ENCODE peak calls at places on chromosomes 4 and X, in nine cellular contexts. W is breast epithelium; L is kidney epithelial cell; R is Panc1; B is CD8-positive, alpha-beta T cell; N is upper lobe of right lung; F is GM23338; S is ovary; K is gastrocnemius medialis. I is an unnamed sample.

GRCh38 chr4:72006576-72006975 is 25.2 kb upstream of the NPFFR2 start:
- DNase-seq in W (no peak), L (peak; percentile 79), R (no peak), B (no peak), N (no peak), F (no peak), S (no peak), K (no peak), I (no peak)

GRCh38 chr4:139676913-139677585 is 11.4 kb downstream of the MGST2 start:
- DNase-seq in W (no peak), L (no peak), R (no peak), B (no peak), N (no peak), F (no peak), S (no peak), K (no peak), I (no peak)

GRCh38 chr4:174554329-174554728 is 32.0 kb upstream of the HPGD start:
- DNase-seq in W (no peak), L (no peak), R (no peak), B (no peak), N (no peak), F (no peak), S (no peak), K (no peak), I (no peak)

GRCh38 chr4:5893591-5893990 is 705 bp upstream of the CRMP1 start:
- DNase-seq in W (no peak), L (no peak), R (no peak), B (no peak), N (no peak), F (no peak), S (no peak), K (no peak), I (no peak)

GRCh38 chrX:69121321-69122000 is 43.8 kb downstream of the PJA1 start:
- DNase-seq in W (no peak), L (no peak), R (no peak), B (no peak), N (no peak), F (no peak), S (no peak), K (no peak), I (no peak)

GRCh38 chrX:124223524-124223923 is 108.9 kb upstream of the TEX13D start:
- DNase-seq in W (no peak), L (no peak), R (no peak), B (no peak), N (no peak), F (peak; percentile 65), S (no peak), K (no peak), I (no peak)

GRCh38 chr4:6338951-6339817 is 69.5 kb downstream of the WFS1 start:
- DNase-seq in W (no peak), L (no peak), R (no peak), B (no peak), N (no peak), F (no peak), S (no peak), K (no peak), I (peak; percentile 36)

GRCh38 chr4:44861756-44862155 is 135.4 kb upstream of the GNPDA2 start:
- DNase-seq in W (no peak), L (no peak), R (no peak), B (no peak), N (no peak), F (no peak), S (no peak), K (no peak), I (no peak)

GRCh38 chr4:3315566-3315965 is 22.7 kb downstream of the RGS12 start:
- DNase-seq in W (no peak), L (no peak), R (no peak), B (no peak), N (peak; percentile 52), F (no peak), S (no peak), K (no peak), I (peak; percentile 35)

GRCh38 chr4:183688216-183688615 is 29.1 kb downstream of the TRAPPC11 start:
- DNase-seq in W (no peak), L (no peak), R (no peak), B (no peak), N (no peak), F (no peak), S (no peak), K (no peak), I (no peak)

GRCh38 chrX:3141031-3141430 is 99.8 kb downstream of the ARSF start:
- DNase-seq in W (no peak), L (no peak), R (no peak), B (no peak), N (no peak), F (no peak), S (no peak), K (no peak), I (no peak)

GRCh38 chr4:38424171-38424871 is 239.7 kb upstream of the KLF3 start:
- DNase-seq in W (no peak), L (no peak), R (no peak), B (no peak), N (no peak), F (peak; percentile 61), S (no peak), K (no peak), I (no peak)

GRCh38 chr4:172770787-172771186 is 397.8 kb upstream of the GALNT7 start:
- DNase-seq in W (no peak), L (no peak), R (no peak), B (no peak), N (no peak), F (no peak), S (no peak), K (no peak), I (no peak)

GRCh38 chr4:106529348-106530033 is 160.9 kb upstream of the GIMD1 start:
- DNase-seq in W (no peak), L (peak; percentile 14), R (no peak), B (no peak), N (no peak), F (no peak), S (no peak), K (no peak), I (no peak)

GRCh38 chr4:108959497-108959896 is 196.6 kb upstream of the ETNPPL start:
- DNase-seq in W (no peak), L (no peak), R (no peak), B (no peak), N (no peak), F (no peak), S (no peak), K (no peak), I (no peak)

GRCh38 chrX:131792789-131793462 is 230.2 kb upstream of the STK26 start:
- DNase-seq in W (peak; percentile 91), L (peak; percentile 65), R (peak; percentile 92), B (no peak), N (no peak), F (no peak), S (peak; percentile 89), K (no peak), I (peak; percentile 91)

GRCh38 chr4:7433376-7434140 is 1.2 kb downstream of the PSAPL1 start:
- DNase-seq in W (no peak), L (no peak), R (no peak), B (no peak), N (no peak), F (no peak), S (no peak), K (no peak), I (peak; percentile 29)
- H3K27me3 ChIP-seq in W (no peaks in the 10 kb centered on the region), L (no peaks in the 10 kb centered on the region), R (no peaks in the 10 kb centered on the region), B (no peaks in the 10 kb centered on the region), N (no peaks in the 10 kb centered on the region), F (no peaks in the 10 kb centered on the region), S (no peaks in the 10 kb centered on the region), K (no peaks in the 10 kb centered on the region), I (no peaks in the 10 kb centered on the region)

GRCh38 chrX:25004485-25005032 is 11.2 kb downstream of the ARX start:
- DNase-seq in W (no peak), L (no peak), R (no peak), B (no peak), N (no peak), F (no peak), S (peak; percentile 61), K (no peak), I (no peak)

GRCh38 chrX:25006586-25007058 is 9.1 kb downstream of the ARX start:
- DNase-seq in W (no peak), L (no peak), R (no peak), B (no peak), N (no peak), F (no peak), S (no peak), K (no peak), I (no peak)

GRCh38 chrX:25005382-25006185 is 10.2 kb downstream of the ARX start:
- DNase-seq in W (no peak), L (no peak), R (no peak), B (no peak), N (no peak), F (no peak), S (peak; percentile 59), K (no peak), I (no peak)

GRCh38 chrX:25004040-25004439 is 11.7 kb downstream of the ARX start:
- DNase-seq in W (no peak), L (no peak), R (no peak), B (no peak), N (no peak), F (no peak), S (no peak), K (no peak), I (no peak)

DNA sequence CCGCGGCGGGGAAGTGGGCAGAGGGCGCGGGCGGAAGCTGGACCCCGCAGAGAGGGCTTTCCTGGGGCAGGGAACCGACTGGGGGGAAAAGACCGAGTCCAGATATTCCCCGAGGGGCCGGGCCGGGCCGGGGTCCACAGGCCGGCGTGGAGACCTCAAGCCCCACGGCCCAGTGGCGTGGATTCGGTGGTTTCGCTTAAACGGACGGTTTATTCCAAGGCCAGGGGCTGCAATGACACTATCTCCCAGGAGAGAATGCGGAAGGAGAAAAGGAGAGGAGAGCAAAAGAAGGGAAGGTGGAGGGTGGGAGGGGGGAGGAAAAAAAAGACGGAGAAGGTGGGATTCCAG is 10.8 kb downstream of the ARX start:
- DNase-seq in W (no peak), L (no peak), R (no peak), B (no peak), N (no peak), F (peak; percentile 57), S (peak; percentile 47), K (no peak), I (no peak)
- H3K27me3 ChIP-seq in W (no peaks in the 10 kb centered on the region), L (peaks cover 70% of the 10 kb centered on the region), R (peaks cover 16% of the 10 kb centered on the region), B (no peaks in the 10 kb centered on the region), N (peaks cover 48% of the 10 kb centered on the region), F (peaks cover 98% of the 10 kb centered on the region), S (no peaks in the 10 kb centered on the region), K (peaks cover 7% of the 10 kb centered on the region), I (no peaks in the 10 kb centered on the region)

GRCh38 chr4:189124791-189125190 is 815.9 kb upstream of the FRG1 start:
- DNase-seq in W (no peak), L (no peak), R (no peak), B (no peak), N (no peak), F (no peak), S (no peak), K (no peak), I (no peak)
- H3K27me3 ChIP-seq in W (no peaks in the 10 kb centered on the region), L (no peaks in the 10 kb centered on the region), R (no peaks in the 10 kb centered on the region), B (no peaks in the 10 kb centered on the region), N (no peaks in the 10 kb centered on the region), F (no peaks in the 10 kb centered on the region), S (no peaks in the 10 kb centered on the region), K (no peaks in the 10 kb centered on the region), I (no peaks in the 10 kb centered on the region)

DNA sequence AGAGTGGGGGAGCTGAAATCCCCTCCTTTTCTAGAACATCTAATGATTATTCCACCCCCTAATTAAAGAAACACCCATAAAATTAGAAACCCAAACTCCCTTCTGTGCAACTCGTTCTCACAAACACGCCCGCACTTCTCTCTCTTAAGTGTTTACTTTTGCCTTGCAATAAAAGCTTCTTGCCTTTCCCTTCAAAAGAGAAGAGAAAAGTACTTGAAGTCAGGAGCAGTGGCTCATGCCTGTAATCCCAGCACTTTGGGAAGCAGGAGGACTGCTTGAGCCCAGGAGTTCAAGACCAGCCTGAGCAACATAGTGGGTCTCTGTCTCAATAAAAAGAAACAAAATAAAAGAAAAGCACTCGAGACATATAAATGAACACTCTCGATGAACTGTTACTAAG is 3.6 kb upstream of the GPR173 start:
- DNase-seq in W (no peak), L (no peak), R (no peak), B (no peak), N (no peak), F (no peak), S (no peak), K (no peak), I (no peak)
- H3K27me3 ChIP-seq in W (no peaks in the 10 kb centered on the region), L (no peaks in the 10 kb centered on the region), R (peaks cover 4% of the 10 kb centered on the region), B (no peaks in the 10 kb centered on the region), N (no peaks in the 10 kb centered on the region), F (no peaks in the 10 kb centered on the region), S (no peaks in the 10 kb centered on the region), K (peaks cover 7% of the 10 kb centered on the region), I (no peaks in the 10 kb centered on the region)

I was measured in aorta.